ENCODE peak calls at places on chromosome 1, in seven cellular contexts. One of them, this sample, is unnamed.

GRCh38 chr1:2000850-2001249 is 2.7 kb downstream of the CFAP74 start:
- DNase-seq in fibroblast of mammary gland: no peak
- DNase-seq in T-cell: no peak
- DNase-seq in heart left ventricle: no peak
- DNase-seq in Daoy: no peak
- DNase-seq in HFFc6: no peak
- DNase-seq in NCI-H69: no peak
- DNase-seq in this sample: no peak

GRCh38 chr1:183739640-183740385 is 65.1 kb upstream of the RGL1 start:
- DNase-seq in fibroblast of mammary gland: peak; percentile 62
- DNase-seq in T-cell: no peak
- DNase-seq in heart left ventricle: peak; percentile 48
- DNase-seq in Daoy: no peak
- DNase-seq in HFFc6: peak; percentile 10
- DNase-seq in NCI-H69: no peak
- DNase-seq in this sample: no peak

GRCh38 chr1:218852541-218852940 is 321.1 kb upstream of the LYPLAL1 start:
- DNase-seq in fibroblast of mammary gland: no peak
- DNase-seq in T-cell: no peak
- DNase-seq in heart left ventricle: no peak
- DNase-seq in Daoy: no peak
- DNase-seq in HFFc6: no peak
- DNase-seq in NCI-H69: no peak
- DNase-seq in this sample: no peak

GRCh38 chr1:50704126-50704525 is 255.9 kb downstream of the FAF1 start:
- DNase-seq in fibroblast of mammary gland: peak; percentile 41
- DNase-seq in T-cell: no peak
- DNase-seq in heart left ventricle: no peak
- DNase-seq in Daoy: peak; percentile 18
- DNase-seq in HFFc6: peak; percentile 31
- DNase-seq in NCI-H69: peak; percentile 85
- DNase-seq in this sample: no peak

GRCh38 chr1:207628776-207629175 is 16.2 kb upstream of the CR1L start:
- DNase-seq in fibroblast of mammary gland: peak; percentile 7
- DNase-seq in T-cell: no peak
- DNase-seq in heart left ventricle: no peak
- DNase-seq in Daoy: no peak
- DNase-seq in HFFc6: no peak
- DNase-seq in NCI-H69: no peak
- DNase-seq in this sample: no peak

GRCh38 chr1:77686784-77687518 is 4.5 kb upstream of the ZZZ3 start:
- DNase-seq in fibroblast of mammary gland: no peak
- DNase-seq in T-cell: no peak
- DNase-seq in heart left ventricle: peak; percentile 16
- DNase-seq in Daoy: no peak
- DNase-seq in HFFc6: no peak
- DNase-seq in NCI-H69: no peak
- DNase-seq in this sample: no peak

GRCh38 chr1:68495968-68496679 is 758 bp downstream of the DEPDC1 start:
- DNase-seq in fibroblast of mammary gland: no peak
- DNase-seq in T-cell: no peak
- DNase-seq in heart left ventricle: no peak
- DNase-seq in Daoy: peak; percentile 19
- DNase-seq in HFFc6: no peak
- DNase-seq in NCI-H69: peak; percentile 45
- DNase-seq in this sample: no peak

GRCh38 chr1:37020653-37021277 is 13.6 kb downstream of the GRIK3 start:
- DNase-seq in fibroblast of mammary gland: no peak
- DNase-seq in T-cell: no peak
- DNase-seq in heart left ventricle: no peak
- DNase-seq in Daoy: peak; percentile 46
- DNase-seq in HFFc6: no peak
- DNase-seq in NCI-H69: no peak
- DNase-seq in this sample: no peak

GRCh38 chr1:218201601-218202000 is 83.5 kb upstream of the RRP15 start:
- DNase-seq in fibroblast of mammary gland: no peak
- DNase-seq in T-cell: no peak
- DNase-seq in heart left ventricle: no peak
- DNase-seq in Daoy: no peak
- DNase-seq in HFFc6: no peak
- DNase-seq in NCI-H69: no peak
- DNase-seq in this sample: no peak

GRCh38 chr1:78170845-78171244 is 125.1 kb downstream of the GIPC2 start:
- DNase-seq in fibroblast of mammary gland: no peak
- DNase-seq in T-cell: no peak
- DNase-seq in heart left ventricle: no peak
- DNase-seq in Daoy: no peak
- DNase-seq in HFFc6: no peak
- DNase-seq in NCI-H69: no peak
- DNase-seq in this sample: no peak